ENCODE peak calls at places on chromosomes 16 and 17, in eight cellular contexts. Y is cardiac muscle cell; A is keratinocyte; Z is ascending aorta; U is prostate gland; M is CD8-positive, alpha-beta T cell; T is BE2C; O is GM23248. H is an unnamed sample. For H3K4me1, the result is how much of the 10 kb centered on the place peaks cover.

GRCh38 chr17:81328489-81328888 is 33.4 kb upstream of the SLC38A10 start:
- DNase-seq in Y (no peak), A (no peak), Z (no peak), U (no peak), M (no peak), T (no peak), O (no peak), H (peak)

GRCh38 chr16:22217890-22218730 is 12.0 kb downstream of the EEF2K start:
- DNase-seq in Y (no peak), A (no peak), Z (peak), U (no peak), M (no peak), T (no peak), O (no peak), H (no peak)

GRCh38 chr17:71922439-71922838 is 198.4 kb upstream of the SOX9 start:
- DNase-seq in Y (no peak), A (peak), Z (no peak), U (no peak), M (no peak), T (no peak), O (peak), H (no peak)

GRCh38 chr16:68284847-68285246 is 20.5 kb downstream of the SLC7A6 start:
- DNase-seq in Y (no peak), A (no peak), Z (no peak), U (no peak), M (no peak), T (no peak), O (no peak), H (no peak)

GRCh38 chr16:48541108-48541786 is 68.7 kb downstream of the N4BP1 start:
- DNase-seq in Y (no peak), A (no peak), Z (no peak), U (no peak), M (no peak), T (no peak), O (no peak), H (no peak)

GRCh38 chr17:22273308-22273707 is 581.0 kb downstream of the KCNJ18 start:
- DNase-seq in Y (no peak), A (no peak), Z (no peak), U (no peak), M (no peak), T (no peak), O (no peak), H (no peak)

GRCh38 chr16:23549938-23550337 is 7.2 kb downstream of the EARS2 start:
- DNase-seq in Y (no peak), A (no peak), Z (no peak), U (no peak), M (no peak), T (no peak), O (no peak), H (no peak)

GRCh38 chr17:78963378-78963777 is 16.3 kb downstream of the LGALS3BP start:
- DNase-seq in Y (no peak), A (no peak), Z (no peak), U (no peak), M (no peak), T (no peak), O (no peak), H (no peak)

GRCh38 chr17:37701424-37702020 is 43.3 kb downstream of the HNF1B start:
- DNase-seq in Y (no peak), A (no peak), Z (no peak), U (no peak), M (peak), T (peak), O (peak), H (peak)

GRCh38 chr17:16940116-16940881 is 31.6 kb downstream of the TNFRSF13B start:
- DNase-seq in Y (no peak), A (no peak), Z (peak), U (no peak), M (no peak), T (no peak), O (no peak), H (no peak)

GRCh38 chr16:18055411-18055916 is 281.1 kb downstream of the NPIPA8 start:
- DNase-seq in Y (no peak), A (no peak), Z (no peak), U (no peak), M (no peak), T (no peak), O (no peak), H (no peak)

GRCh38 chr16:2178321-2179106 is 17.9 kb downstream of the CASKIN1 start:
- DNase-seq in Y (peak), A (no peak), Z (no peak), U (no peak), M (peak), T (peak), O (peak), H (no peak)

GRCh38 chr16:75256059-75256870 is 4.8 kb upstream of the BCAR1 start:
- DNase-seq in Y (peak), A (no peak), Z (peak), U (no peak), M (no peak), T (no peak), O (peak), H (no peak)

GRCh38 chr17:17750881-17751280 is 69.6 kb downstream of the RAI1 start:
- DNase-seq in Y (no peak), A (no peak), Z (no peak), U (no peak), M (peak), T (no peak), O (no peak), H (no peak)

GRCh38 chr16:5422047-5422446 is 324.5 kb upstream of the EEF2KMT start:
- DNase-seq in Y (no peak), A (no peak), Z (no peak), U (no peak), M (no peak), T (no peak), O (no peak), H (no peak)

GRCh38 chr16:1745900-1746692 is 25.2 kb downstream of the NME3 start:
- DNase-seq in Y (no peak), A (no peak), Z (no peak), U (no peak), M (no peak), T (no peak), O (no peak), H (peak)

GRCh38 chr17:42937712-42938596 is 26.3 kb downstream of the AARSD1 start:
- DNase-seq in Y (peak), A (no peak), Z (no peak), U (no peak), M (peak), T (peak), O (peak), H (peak)

GRCh38 chr16:77531741-77532140 is 96.9 kb upstream of the ADAMTS18 start:
- DNase-seq in Y (no peak), A (no peak), Z (no peak), U (no peak), M (no peak), T (no peak), O (peak), H (peak)

GRCh38 chr16:50697881-50698767 is 4.7 kb downstream of the NOD2 start:
- DNase-seq in Y (no peak), A (no peak), Z (no peak), U (peak), M (no peak), T (no peak), O (peak), H (no peak)

GRCh38 chr17:50667259-50668024 is 32.8 kb downstream of the ABCC3 start:
- DNase-seq in Y (no peak), A (no peak), Z (no peak), U (no peak), M (no peak), T (no peak), O (no peak), H (no peak)

GRCh38 chr17:14793237-14793636 is 471.9 kb downstream of the PMP22 start:
- DNase-seq in Y (no peak), A (no peak), Z (no peak), U (no peak), M (no peak), T (no peak), O (peak), H (no peak)

GRCh38 chr16:12907670-12908233 is 6.4 kb downstream of the SHISA9 start:
- DNase-seq in Y (no peak), A (no peak), Z (no peak), U (no peak), M (no peak), T (no peak), O (peak), H (peak)

GRCh38 chr16:54504372-54504771 is 217.8 kb upstream of the IRX3 start:
- DNase-seq in Y (peak), A (no peak), Z (no peak), U (no peak), M (no peak), T (no peak), O (no peak), H (no peak)

GRCh38 chr17:49000943-49001342 is 3.8 kb downstream of the IGF2BP1 start:
- DNase-seq in Y (no peak), A (no peak), Z (no peak), U (no peak), M (no peak), T (no peak), O (peak), H (no peak)

GRCh38 chr16:8859913-8860881 is 8.6 kb downstream of the CARHSP1 start:
- DNase-seq in Y (no peak), A (no peak), Z (no peak), U (no peak), M (no peak), T (no peak), O (peak), H (no peak)

GRCh38 chr16:86019446-86020047 is 120.6 kb downstream of the IRF8 start:
- DNase-seq in Y (peak), A (no peak), Z (no peak), U (no peak), M (no peak), T (no peak), O (no peak), H (no peak)

GRCh38 chr17:76446449-76447231 is 6.3 kb downstream of the UBE2O start:
- DNase-seq in Y (peak), A (peak), Z (no peak), U (no peak), M (no peak), T (no peak), O (peak), H (peak)

GRCh38 chr16:22318690-22319358 is 21.6 kb downstream of the POLR3E start:
- DNase-seq in Y (no peak), A (no peak), Z (no peak), U (no peak), M (peak), T (peak), O (peak), H (peak)

GRCh38 chr17:14197582-14197981 is 39.1 kb downstream of the CDRT15 start:
- DNase-seq in Y (no peak), A (no peak), Z (no peak), U (no peak), M (no peak), T (no peak), O (no peak), H (no peak)

GRCh38 chr17:63317166-63317845 is 128.8 kb downstream of the CYB561 start:
- DNase-seq in Y (no peak), A (no peak), Z (no peak), U (no peak), M (no peak), T (no peak), O (no peak), H (peak)

GRCh38 chr16:70250748-70251650 is 741 bp downstream of the EXOSC6 start:
- DNase-seq in Y (peak), A (no peak), Z (no peak), U (peak), M (peak), T (peak), O (peak), H (no peak)

GRCh38 chr16:55944377-55944802 is 69.2 kb upstream of the CES5A start:
- DNase-seq in Y (peak), A (peak), Z (peak), U (peak), M (peak), T (peak), O (peak), H (peak)

GRCh38 chr16:73213761-73214480 is 166.0 kb upstream of the ZFHX3 start:
- DNase-seq in Y (no peak), A (no peak), Z (no peak), U (peak), M (no peak), T (no peak), O (peak), H (no peak)

GRCh38 chr17:45104497-45104896 is 27.8 kb downstream of the PLCD3 start:
- DNase-seq in Y (no peak), A (no peak), Z (no peak), U (no peak), M (no peak), T (no peak), O (no peak), H (no peak)
- H3K4me1 ChIP-seq in Y (under half), A (under half), Z (under half), U (under half), M (under half), T (under half), O (under half), H (under half)

GRCh38 chr17:28938552-28938951 is 12.8 kb downstream of the PHF12 start:
- DNase-seq in Y (no peak), A (no peak), Z (no peak), U (no peak), M (no peak), T (no peak), O (peak), H (no peak)
- H3K4me1 ChIP-seq in Y (under half), A (under half), Z (under half), U (under half), M (half or more), T (under half), O (under half), H (under half)

GRCh38 chr17:2392252-2393183 is 8.3 kb downstream of the MNT start:
- DNase-seq in Y (peak), A (no peak), Z (peak), U (peak), M (peak), T (peak), O (peak), H (peak)
- H3K4me1 ChIP-seq in Y (under half), A (under half), Z (under half), U (under half), M (half or more), T (under half), O (under half), H (under half)

DNA sequence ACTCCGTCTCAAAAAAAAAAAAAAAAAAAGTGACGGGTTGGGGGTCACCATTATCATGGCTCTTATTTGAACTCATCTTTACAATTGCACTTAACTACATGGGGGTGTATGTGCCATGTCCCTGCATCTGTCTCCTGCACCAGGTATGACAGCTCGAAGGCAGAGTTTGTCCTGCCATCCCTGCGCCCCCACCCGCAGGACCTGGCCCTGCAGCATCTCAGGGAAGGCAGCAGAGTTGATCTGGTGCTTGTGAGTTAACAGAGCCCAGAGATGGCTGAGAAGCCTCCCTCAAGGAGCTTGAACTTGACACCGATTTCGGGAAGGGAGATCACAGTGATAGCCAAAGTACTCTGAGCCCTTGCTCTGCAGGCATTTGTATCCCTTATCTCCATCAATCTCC is 44.8 kb downstream of the C16orf82 start:
- DNase-seq in Y (no peak), A (no peak), Z (no peak), U (no peak), M (no peak), T (no peak), O (no peak), H (no peak)
- H3K4me1 ChIP-seq in Y (under half), A (under half), Z (under half), U (under half), M (under half), T (under half), O (under half), H (under half)

GRCh38 chr16:66975302-66975893 is 13.0 kb upstream of the CES4A start:
- DNase-seq in Y (no peak), A (no peak), Z (no peak), U (no peak), M (no peak), T (no peak), O (no peak), H (no peak)
- H3K4me1 ChIP-seq in Y (under half), A (under half), Z (under half), U (under half), M (under half), T (under half), O (under half), H (under half)